ENCODE peak calls at places on chromosomes 1 and 21, in five cellular contexts. E is Peyer's patch; B is transverse colon; O is CD8-positive, alpha-beta T cell; G is RWPE1. C is an unnamed sample.

GRCh38 chr1:92136316-92136715 is 56.2 kb downstream of the BTBD8 start:
- DNase-seq in E (no peak), B (no peak), O (no peak), G (no peak), C (no peak)

GRCh38 chr1:150154143-150154542 is 4.4 kb downstream of the PLEKHO1 start:
- DNase-seq in E (no peak), B (no peak), O (no peak), G (no peak), C (no peak)

GRCh38 chr1:58755468-58755872 is 28.4 kb downstream of the JUN start:
- DNase-seq in E (peak), B (peak), O (peak), G (peak), C (no peak)

GRCh38 chr1:88655685-88656299 is 28.3 kb upstream of the PKN2 start:
- DNase-seq in E (no peak), B (no peak), O (no peak), G (peak), C (no peak)

GRCh38 chr1:81559662-81560350 is 240.9 kb upstream of the ADGRL2 start:
- DNase-seq in E (no peak), B (no peak), O (no peak), G (no peak), C (no peak)

GRCh38 chr1:247360116-247360898 is 28.6 kb upstream of the ZNF496 start:
- DNase-seq in E (no peak), B (no peak), O (no peak), G (no peak), C (no peak)

GRCh38 chr1:93033029-93033428 is 46.1 kb upstream of the MTF2 start:
- DNase-seq in E (no peak), B (no peak), O (no peak), G (no peak), C (no peak)

GRCh38 chr1:3084154-3084553 is 15.2 kb downstream of the PRDM16 start:
- DNase-seq in E (no peak), B (no peak), O (no peak), G (no peak), C (no peak)

GRCh38 chr1:71587961-71588360 is 507.1 kb upstream of the ZRANB2 start:
- DNase-seq in E (no peak), B (no peak), O (no peak), G (no peak), C (no peak)

GRCh38 chr21:31305888-31306287 is 38.2 kb downstream of the TIAM1 start:
- DNase-seq in E (no peak), B (no peak), O (no peak), G (no peak), C (no peak)

GRCh38 chr1:33280091-33280661 is 23.9 kb downstream of the ZNF362 start:
- DNase-seq in E (no peak), B (no peak), O (no peak), G (no peak), C (no peak)

GRCh38 chr1:164704954-164705353 is 146.0 kb downstream of the PBX1 start:
- DNase-seq in E (no peak), B (no peak), O (no peak), G (no peak), C (no peak)
- TF ChIP-seq CTCF in E (peak), B (no peak), O (no peak), G (no peak), C (no peak)

GRCh38 chr1:191993549-191993948 is 164.7 kb upstream of the RGS18 start:
- DNase-seq in E (no peak), B (no peak), O (no peak), G (no peak), C (no peak)
- TF ChIP-seq CTCF in E (no peak), B (no peak), O (no peak), G (no peak), C (no peak)

GRCh38 chr1:6454856-6455751 is 10.9 kb downstream of the TNFRSF25 start:
- DNase-seq in E (no peak), B (no peak), O (peak), G (no peak), C (no peak)
- TF ChIP-seq CTCF in E (no peak), B (no peak), O (no peak), G (no peak), C (no peak)

GRCh38 chr1:175604598-175604997 is 138.8 kb downstream of the TNR start:
- DNase-seq in E (no peak), B (no peak), O (no peak), G (no peak), C (no peak)
- TF ChIP-seq CTCF in E (no peak), B (no peak), O (no peak), G (no peak), C (no peak)

DNA sequence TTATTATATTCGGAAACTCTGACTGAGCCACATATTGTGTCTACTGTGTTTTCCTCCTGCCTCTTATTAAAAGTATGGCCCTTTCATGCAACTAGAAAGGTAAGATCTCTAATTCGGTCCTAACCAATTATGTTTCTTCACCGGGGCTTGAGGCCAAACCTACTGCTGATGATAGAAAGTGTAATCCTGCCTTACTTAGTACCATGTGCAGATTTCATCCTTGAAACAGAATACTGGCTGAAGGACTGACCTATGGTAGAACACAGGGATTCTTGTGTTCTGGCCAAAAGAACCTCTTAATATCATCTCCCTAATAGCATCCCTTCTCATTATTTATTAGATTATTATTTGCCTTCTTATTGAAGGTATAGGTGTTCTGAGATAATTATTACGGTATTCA is 72.6 kb downstream of the TOR3A start:
- DNase-seq in E (no peak), B (no peak), O (no peak), G (no peak), C (no peak)
- TF ChIP-seq CTCF in E (no peak), B (no peak), O (no peak), G (no peak), C (no peak)

GRCh38 chr1:54124472-54124871 is 28.3 kb downstream of the CDCP2 start:
- DNase-seq in E (no peak), B (peak), O (no peak), G (no peak), C (no peak)

GRCh38 chr1:54124906-54125305 is 27.9 kb downstream of the CDCP2 start:
- DNase-seq in E (no peak), B (no peak), O (no peak), G (no peak), C (no peak)

GRCh38 chr1:54126271-54126815 is 26.5 kb downstream of the CDCP2 start:
- DNase-seq in E (no peak), B (no peak), O (no peak), G (no peak), C (no peak)

GRCh38 chr1:54127594-54127993 is 25.2 kb downstream of the CDCP2 start:
- DNase-seq in E (no peak), B (no peak), O (no peak), G (no peak), C (no peak)

DNA sequence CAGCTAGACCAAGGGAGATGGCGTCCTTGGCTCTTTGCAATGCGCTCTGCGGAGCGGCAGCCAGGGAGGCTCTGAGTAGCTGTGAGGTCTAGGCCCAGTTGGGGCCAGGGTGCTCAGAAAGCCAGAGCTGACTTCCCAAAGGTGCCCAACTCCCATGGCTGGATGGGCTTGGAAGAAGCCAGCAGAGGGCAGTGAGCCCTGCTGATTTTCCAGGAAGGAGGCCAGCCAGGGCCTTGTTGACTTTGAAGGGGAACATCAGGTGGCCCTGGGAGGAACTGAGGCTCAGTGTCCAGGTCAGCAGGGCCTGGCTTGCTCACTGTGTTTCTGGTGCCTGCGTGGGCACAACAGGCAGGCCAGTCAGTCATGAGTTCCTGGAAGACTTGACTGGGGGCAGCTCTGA is 27.1 kb downstream of the CDCP2 start:
- DNase-seq in E (no peak), B (peak), O (no peak), G (no peak), C (no peak)
- TF ChIP-seq CTCF in E (peak), B (no peak), O (no peak), G (no peak), C (no peak)

C was measured in activated B cell treated with CpG ODN at 0.5 μM for 24 hours.